ENCODE peak calls at places on chromosomes 12 and 14, in five cellular contexts. F is MG63; G is CD8-positive, alpha-beta T cell; U is GM23338; I is endothelial cell of umbilical vein. V is an unnamed sample.
A peak's percentile ranks its signal among the peaks of the same experiment; 100 is the strongest.

GRCh38 chr14:56172571-56172971 is 54.4 kb downstream of the PELI2 start:
- DNase-seq in F (no peak), G (no peak), U (no peak), I (peak; percentile 87), V (no peak)

GRCh38 chr14:96762650-96763049 is 34.5 kb upstream of the VRK1 start:
- DNase-seq in F (peak; percentile 8), G (no peak), U (peak; percentile 93), I (peak; percentile 77), V (peak; percentile 56)

GRCh38 chr14:106277503-106277902 is 751.1 kb downstream of the TMEM121 start:
- DNase-seq in F (no peak), G (no peak), U (no peak), I (no peak), V (no peak)

GRCh38 chr12:12726543-12727093 is 9.4 kb downstream of the CDKN1B start:
- DNase-seq in F (peak; percentile 80), G (no peak), U (no peak), I (peak; percentile 82), V (no peak)

GRCh38 chr12:111792155-111792876 is 25.6 kb downstream of the ALDH2 start:
- DNase-seq in F (peak; percentile 32), G (no peak), U (no peak), I (no peak), V (no peak)

GRCh38 chr12:57842342-57843294 is 3.9 kb downstream of the CTDSP2 start:
- DNase-seq in F (no peak), G (peak; percentile 42), U (peak; percentile 85), I (no peak), V (no peak)

GRCh38 chr14:101927859-101928258 is 36.5 kb upstream of the DYNC1H1 start:
- DNase-seq in F (peak; percentile 11), G (no peak), U (no peak), I (no peak), V (no peak)

GRCh38 chr14:103770902-103771301 is 55.3 kb downstream of the ZFYVE21 start:
- DNase-seq in F (no peak), G (no peak), U (peak; percentile 58), I (no peak), V (no peak)

GRCh38 chr12:124487834-124488165 is 79.6 kb downstream of the NCOR2 start:
- DNase-seq in F (no peak), G (no peak), U (no peak), I (no peak), V (no peak)

GRCh38 chr12:75345531-75345930 is 11.1 kb downstream of the GLIPR1L1 start:
- DNase-seq in F (no peak), G (no peak), U (no peak), I (no peak), V (no peak)

GRCh38 chr14:91858536-91859275 is 8.6 kb downstream of the TC2N start:
- DNase-seq in F (peak; percentile 37), G (no peak), U (peak; percentile 32), I (peak; percentile 28), V (no peak)

GRCh38 chr12:98983647-98984046 is 338.6 kb downstream of the APAF1 start:
- DNase-seq in F (no peak), G (no peak), U (no peak), I (no peak), V (no peak)

GRCh38 chr12:57455374-57456144 is 452 bp downstream of the INHBE start:
- DNase-seq in F (no peak), G (no peak), U (no peak), I (no peak), V (no peak)

GRCh38 chr12:85278598-85279448 is 1.2 kb upstream of the ALX1 start:
- DNase-seq in F (no peak), G (no peak), U (peak; percentile 40), I (no peak), V (no peak)

GRCh38 chr12:18706798-18707197 is 31.0 kb downstream of the PLCZ1 start:
- DNase-seq in F (peak; percentile 39), G (no peak), U (no peak), I (no peak), V (no peak)

GRCh38 chr12:53737951-53738833 is 10.9 kb upstream of the CALCOCO1 start:
- DNase-seq in F (no peak), G (peak; percentile 50), U (peak; percentile 83), I (no peak), V (no peak)

GRCh38 chr12:122081697-122082221 is 3.2 kb downstream of the MLXIP start:
- DNase-seq in F (peak; percentile 27), G (peak; percentile 45), U (no peak), I (peak; percentile 61), V (peak; percentile 62)

GRCh38 chr12:121170581-121171260 is 38.0 kb downstream of the P2RX7 start:
- DNase-seq in F (no peak), G (no peak), U (no peak), I (peak; percentile 28), V (no peak)

GRCh38 chr12:68440068-68440581 is 108.0 kb upstream of the MDM1 start:
- DNase-seq in F (peak; percentile 13), G (no peak), U (no peak), I (no peak), V (no peak)

GRCh38 chr14:73249564-73250316 is 12.4 kb downstream of the PAPLN start:
- DNase-seq in F (no peak), G (no peak), U (no peak), I (no peak), V (no peak)

GRCh38 chr12:3218150-3218845 is 141.1 kb downstream of the TSPAN9 start:
- DNase-seq in F (peak; percentile 73), G (no peak), U (no peak), I (peak; percentile 88), V (no peak)

GRCh38 chr14:77660754-77661153 is 44.3 kb upstream of the SPTLC2 start:
- DNase-seq in F (no peak), G (no peak), U (no peak), I (no peak), V (no peak)

GRCh38 chr12:108270035-108270840 is 68.9 kb downstream of the CMKLR1 start:
- DNase-seq in F (no peak), G (no peak), U (no peak), I (no peak), V (no peak)

GRCh38 chr12:24127919-24128721 is 178.7 kb upstream of the SOX5 start:
- DNase-seq in F (no peak), G (no peak), U (no peak), I (no peak), V (peak; percentile 53)

GRCh38 chr14:65910108-65910507 is 497.6 kb downstream of the FUT8 start:
- DNase-seq in F (peak; percentile 45), G (no peak), U (no peak), I (no peak), V (no peak)

GRCh38 chr14:34750670-34751069 is 36.3 kb upstream of the CFL2 start:
- DNase-seq in F (no peak), G (no peak), U (no peak), I (peak; percentile 7), V (no peak)

DNA sequence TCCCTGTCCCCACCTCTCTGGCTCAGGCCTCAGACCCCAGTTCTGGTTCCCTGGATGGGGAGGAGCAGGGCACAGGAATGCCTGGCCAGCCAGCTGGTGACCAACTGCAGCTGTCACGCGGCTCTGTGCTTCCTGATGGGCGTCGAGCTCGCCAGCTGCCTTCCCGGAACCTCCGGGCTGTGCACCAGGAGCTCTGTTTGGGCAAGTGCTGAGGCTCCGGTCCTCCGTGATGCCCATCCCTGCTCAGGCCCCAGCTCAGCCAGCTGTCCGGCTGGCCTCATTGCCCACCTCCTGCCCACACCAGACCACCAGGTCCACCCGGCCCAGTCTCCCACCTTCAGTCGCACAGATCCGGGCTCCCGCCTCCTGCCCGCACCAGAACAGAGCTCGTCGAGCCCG is 4.8 kb downstream of the IFFO1 start:
- DNase-seq in F (no peak), G (no peak), U (no peak), I (no peak), V (no peak)
- H3K4me3 ChIP-seq in F (no peak overlapping the region), G (no peak overlapping the region), U (no peak overlapping the region), I (no peak overlapping the region), V (no peak overlapping the region)

GRCh38 chr12:48881652-48882324 is 16.1 kb upstream of the RND1 start:
- DNase-seq in F (no peak), G (no peak), U (no peak), I (no peak), V (no peak)
- H3K4me3 ChIP-seq in F (no peak overlapping the region), G (no peak overlapping the region), U (peak overlapping the region; percentile 44), I (no peak overlapping the region), V (no peak overlapping the region)

GRCh38 chr14:21525995-21526671 is at the start of gene SALL2:
- DNase-seq in F (peak; percentile 54), G (peak; percentile 63), U (peak; percentile 99), I (peak; percentile 63), V (no peak)
- H3K4me3 ChIP-seq in F (peak within 1 kb of the TSS; percentile 45), G (peak within 1 kb of the TSS; percentile 57), U (peak within 1 kb of the TSS; percentile 74), I (peak within 1 kb of the TSS; percentile 80), V (peak within 1 kb of the TSS; percentile 56)

DNA sequence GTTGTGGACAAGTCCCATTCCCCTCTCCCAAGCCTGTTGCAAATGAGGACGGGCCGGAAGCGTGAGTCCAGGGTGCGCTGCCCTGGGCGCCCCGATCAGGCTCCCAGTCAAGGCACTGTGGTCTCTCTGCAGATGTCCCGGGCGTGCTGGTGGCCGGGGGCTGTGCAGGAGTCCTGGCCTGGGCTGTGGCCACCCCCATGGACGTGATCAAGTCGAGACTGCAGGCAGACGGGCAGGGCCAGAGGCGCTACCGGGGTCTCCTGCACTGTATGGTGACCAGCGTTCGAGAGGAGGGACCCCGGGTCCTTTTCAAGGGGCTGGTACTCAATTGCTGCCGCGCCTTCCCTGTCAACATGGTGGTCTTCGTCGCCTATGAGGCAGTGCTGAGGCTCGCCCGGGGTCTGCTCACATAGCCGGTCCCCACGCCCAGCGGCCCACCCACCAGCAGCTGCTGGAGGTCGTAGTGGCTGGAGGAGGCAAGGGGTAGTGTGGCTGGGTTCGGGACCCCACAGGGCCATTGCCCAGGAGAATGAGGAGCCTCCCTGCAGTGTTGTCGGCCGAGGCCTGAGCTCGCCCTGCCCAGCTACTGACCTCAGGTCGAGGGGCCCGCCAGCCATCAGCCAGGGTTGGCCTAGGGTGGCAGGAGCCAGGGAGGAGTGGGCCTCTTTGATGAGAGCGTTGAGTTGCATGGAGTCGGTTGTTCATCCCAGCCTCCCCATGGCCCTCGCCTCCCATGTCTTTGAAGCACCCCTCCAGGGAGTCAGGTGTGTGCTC is 6.3 kb downstream of the SLC25A47 start:
- DNase-seq in F (no peak), G (no peak), U (no peak), I (no peak), V (no peak)
- H3K4me3 ChIP-seq in F (no peak overlapping the region), G (no peak overlapping the region), U (no peak overlapping the region), I (no peak overlapping the region), V (no peak overlapping the region)